ENCODE peak calls at places on chromosome 18, in four cellular contexts. A is GM12865, D is choroid plexus epithelial cell, C is fibroblast of the aortic adventitia. L is an unnamed sample.

GRCh38 chr18:62790836-62791772 is 75.8 kb downstream of the PHLPP1 start:
- DNase-seq in D (peak), A (no peak), C (peak), L (peak)

GRCh38 chr18:3692691-3693090 is 242.7 kb downstream of the TGIF1 start:
- DNase-seq in A (no peak), C (no peak), D (no peak), L (no peak)

GRCh38 chr18:11719621-11720020 is 30.6 kb downstream of the GNAL start:
- DNase-seq in C (no peak), D (no peak), A (no peak), L (no peak)

GRCh38 chr18:55534996-55535395 is 53.0 kb downstream of the TCF4 start:
- DNase-seq in A (no peak), C (no peak), D (no peak), L (no peak)

GRCh38 chr18:45255142-45255890 is 360.0 kb upstream of the SLC14A2 start:
- DNase-seq in D (peak), A (no peak), C (peak), L (no peak)

GRCh38 chr18:57748770-57749603 is 54.1 kb downstream of the ATP8B1 start:
- DNase-seq in A (peak), C (peak), D (peak), L (no peak)

GRCh38 chr18:11897781-11898180 is 10.3 kb downstream of the MPPE1 start:
- DNase-seq in D (no peak), A (no peak), C (no peak), L (no peak)

GRCh38 chr18:28189400-28190239 is 12.7 kb upstream of the CDH2 start:
- DNase-seq in A (peak), D (peak), C (peak), L (peak)

GRCh38 chr18:35736696-35737095 is 155.2 kb downstream of the GALNT1 start:
- DNase-seq in D (no peak), A (no peak), C (peak), L (no peak)

GRCh38 chr18:61637319-61637718 is 255.5 kb downstream of the RNF152 start:
- DNase-seq in C (no peak), A (no peak), D (no peak), L (no peak)

GRCh38 chr18:58391113-58391892 is 237.6 kb downstream of the ALPK2 start:
- DNase-seq in C (peak), A (no peak), D (no peak), L (no peak)

GRCh38 chr18:48674198-48674721 is 135.4 kb downstream of the CTIF start:
- DNase-seq in A (no peak), D (peak), C (peak), L (peak)

GRCh38 chr18:70781860-70782453 is 493.1 kb downstream of the SOCS6 start:
- DNase-seq in C (peak), A (peak), D (peak), L (peak)

GRCh38 chr18:26386421-26386820 is 160.2 kb downstream of the TAF4B start:
- DNase-seq in D (peak), A (no peak), C (peak), L (no peak)

GRCh38 chr18:42048150-42048549 is 93.1 kb downstream of the PIK3C3 start:
- DNase-seq in A (no peak), D (peak), C (peak), L (no peak)

GRCh38 chr18:45567123-45567522 is 48.2 kb upstream of the SLC14A2 start:
- DNase-seq in A (no peak), C (peak), D (peak), L (no peak)

GRCh38 chr18:8705280-8705940 is at the start of gene MTCL1:
- DNase-seq in A (peak), C (peak), D (peak), L (no peak)

GRCh38 chr18:22378672-22379282 is 38.9 kb downstream of the CTAGE1 start:
- DNase-seq in D (peak), C (no peak), A (peak), L (peak)

GRCh38 chr18:64083906-64084305 is 65.0 kb downstream of the LINC00305 start:
- DNase-seq in C (no peak), A (no peak), D (no peak), L (no peak)

GRCh38 chr18:63553117-63553516 is 10.9 kb downstream of the SERPINB12 start:
- DNase-seq in C (peak), D (peak), A (no peak), L (no peak)

GRCh38 chr18:74485860-74486849 is 10.0 kb upstream of the CNDP2 start:
- DNase-seq in C (no peak), A (no peak), D (no peak), L (no peak)

GRCh38 chr18:25726278-25726677 is 364.1 kb downstream of the SS18 start:
- DNase-seq in A (no peak), C (no peak), D (peak), L (no peak)

GRCh38 chr18:44807766-44808165 is 127.1 kb downstream of the SETBP1 start:
- DNase-seq in D (no peak), C (no peak), A (no peak), L (no peak)

GRCh38 chr18:43634994-43635393 is 357.7 kb upstream of the SYT4 start:
- DNase-seq in C (no peak), A (no peak), D (no peak), L (no peak)

GRCh38 chr18:32019251-32019943 is 772 bp downstream of the RNF125 start:
- DNase-seq in D (peak), A (peak), C (peak), L (peak)

GRCh38 chr18:48615566-48616401 is 77.0 kb downstream of the CTIF start:
- DNase-seq in A (no peak), C (no peak), D (no peak), L (no peak)

GRCh38 chr18:2680216-2680792 is 24.8 kb downstream of the SMCHD1 start:
- DNase-seq in C (no peak), D (peak), A (no peak), L (no peak)

GRCh38 chr18:62669225-62669624 is 46.1 kb upstream of the PHLPP1 start:
- DNase-seq in D (no peak), C (no peak), A (no peak), L (no peak)

GRCh38 chr18:55737781-55738468 is 149.9 kb upstream of the TCF4 start:
- DNase-seq in C (no peak), A (no peak), D (no peak), L (no peak)

GRCh38 chr18:48769006-48769646 is 181.6 kb downstream of the SMAD7 start:
- DNase-seq in C (no peak), D (no peak), A (no peak), L (no peak)

GRCh38 chr18:53909668-53910067 is 314.8 kb downstream of the MBD2 start:
- DNase-seq in A (peak), D (peak), C (peak), L (peak)

GRCh38 chr18:63216911-63217311 is 102.7 kb downstream of the BCL2 start:
- DNase-seq in D (no peak), C (no peak), A (peak), L (no peak)

GRCh38 chr18:21463718-21464117 is 136.8 kb downstream of the ESCO1 start:
- DNase-seq in A (no peak), C (peak), D (no peak), L (no peak)

GRCh38 chr18:6004119-6004518 is 108.8 kb upstream of the TMEM200C start:
- DNase-seq in D (no peak), A (peak), C (no peak), L (no peak)

GRCh38 chr18:13465126-13465446 is 246.5 kb downstream of the LDLRAD4 start:
- DNase-seq in D (no peak), C (no peak), A (no peak), L (no peak)
- H3K4me3 ChIP-seq in D (no peak), C (no peak), A (peak), L (peak)

GRCh38 chr18:77164762-77165485 is 32.3 kb upstream of the MBP start:
- DNase-seq in A (no peak), D (no peak), C (no peak), L (no peak)

GRCh38 chr18:77167276-77167675 is 34.7 kb upstream of the MBP start:
- DNase-seq in C (peak), D (no peak), A (no peak), L (no peak)

GRCh38 chr18:77168666-77169358 is 36.2 kb upstream of the MBP start:
- DNase-seq in C (no peak), A (no peak), D (no peak), L (no peak)

GRCh38 chr18:77165489-77166415 is 33.2 kb upstream of the MBP start:
- DNase-seq in D (peak), A (no peak), C (peak), L (no peak)

DNA sequence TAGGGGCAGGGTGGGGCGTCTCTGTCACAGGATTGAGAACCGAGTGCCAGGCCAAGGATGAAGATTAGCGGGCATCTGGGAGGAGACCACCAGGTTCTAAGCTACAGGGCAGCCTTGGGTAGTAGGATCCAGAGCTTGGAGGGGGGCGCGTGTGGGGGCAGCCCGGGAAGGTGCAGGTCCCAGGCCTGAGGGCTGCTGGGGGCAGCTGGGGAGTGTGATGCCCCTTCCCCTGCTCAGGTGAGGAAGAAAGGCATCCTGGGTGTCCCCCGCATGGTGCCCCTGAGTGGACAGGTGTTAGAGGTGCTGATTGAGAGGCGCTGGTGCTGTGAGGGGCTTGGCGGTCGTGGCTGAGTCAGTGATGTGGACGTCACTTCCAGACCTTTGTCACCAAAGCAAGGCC is 33.9 kb upstream of the MBP start:
- DNase-seq in A (no peak), D (no peak), C (no peak), L (no peak)
- H3K4me3 ChIP-seq in A (no peak), D (no peak), C (no peak), L (no peak)

GRCh38 chr18:79680100-79680879 is 687 bp downstream of the CTDP1 start:
- DNase-seq in A (peak), C (peak), D (peak), L (peak)

GRCh38 chr18:79678665-79679551 is 695 bp upstream of the CTDP1 start:
- DNase-seq in C (peak), D (peak), A (peak), L (peak)

GRCh38 chr18:79679552-79680099 is at the start of gene CTDP1:
- DNase-seq in D (peak), A (peak), C (peak), L (peak)

GRCh38 chr18:79677840-79678239 is 1.8 kb upstream of the CTDP1 start:
- DNase-seq in D (no peak), C (no peak), A (no peak), L (no peak)

GRCh38 chr18:79677221-79677620 is 2.4 kb upstream of the CTDP1 start:
- DNase-seq in A (no peak), D (no peak), C (no peak), L (no peak)
- H3K4me3 ChIP-seq in A (no peak), D (no peak), C (no peak), L (no peak)

GRCh38 chr18:59904051-59904601 is 4.3 kb downstream of the PMAIP1 start:
- DNase-seq in C (no peak), D (peak), A (peak), L (no peak)

GRCh38 chr18:59899298-59900221 is at the start of gene PMAIP1:
- DNase-seq in C (peak), D (peak), A (peak), L (peak)

GRCh38 chr18:59900222-59901128 is 679 bp downstream of the PMAIP1 start:
- DNase-seq in D (peak), C (peak), A (peak), L (peak)

GRCh38 chr18:59902993-59903610 is 3.3 kb downstream of the PMAIP1 start:
- DNase-seq in C (no peak), D (no peak), A (peak), L (no peak)

GRCh38 chr18:59902180-59902992 is 2.6 kb downstream of the PMAIP1 start:
- DNase-seq in C (peak), D (peak), A (peak), L (no peak)
- H3K4me3 ChIP-seq in C (no peak), D (peak), A (peak), L (no peak)

GRCh38 chr18:46754661-46755292 is 2.1 kb downstream of the ST8SIA5 start:
- DNase-seq in D (no peak), A (no peak), C (no peak), L (no peak)

GRCh38 chr18:46756172-46756558 is 688 bp downstream of the ST8SIA5 start:
- DNase-seq in D (no peak), C (no peak), A (no peak), L (no peak)

GRCh38 chr18:46755315-46756171 is 1.3 kb downstream of the ST8SIA5 start:
- DNase-seq in C (no peak), D (no peak), A (no peak), L (no peak)

GRCh38 chr18:46754188-46754587 is 2.7 kb downstream of the ST8SIA5 start:
- DNase-seq in D (no peak), A (peak), C (no peak), L (peak)

DNA sequence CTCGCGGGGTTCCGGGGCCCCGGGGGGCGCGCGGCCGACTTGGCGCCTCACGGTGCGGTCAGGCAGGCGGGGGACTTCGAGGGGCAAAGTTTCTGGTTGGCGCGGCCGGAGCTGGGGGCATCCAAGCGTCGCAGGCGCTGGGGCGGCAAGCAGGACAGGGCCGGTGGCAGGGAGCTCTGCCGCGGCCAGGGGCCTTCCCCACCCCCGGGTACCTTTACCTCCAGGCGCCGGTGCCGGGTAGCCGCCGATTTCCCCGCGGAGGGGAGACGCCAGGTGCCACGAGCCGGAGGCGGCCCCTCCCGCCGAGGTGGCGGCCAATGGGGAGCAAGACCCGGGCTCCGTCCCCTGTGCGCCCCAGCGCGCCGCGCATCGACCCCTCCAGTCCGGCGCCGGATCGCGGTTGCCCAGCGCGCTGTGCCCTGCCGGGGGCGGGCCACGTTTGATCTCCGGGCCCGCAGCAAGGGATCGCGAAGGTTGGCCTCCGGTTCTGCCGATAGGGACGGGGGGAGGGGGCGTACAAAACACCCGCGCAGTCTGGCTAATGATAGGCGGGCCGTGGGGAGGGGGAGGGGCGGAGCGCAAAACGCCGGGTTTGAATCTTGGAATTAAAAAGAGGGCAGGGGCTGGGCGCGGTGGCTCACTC is at the start of gene ST8SIA5:
- DNase-seq in D (no peak), C (no peak), A (peak), L (no peak)
- H3K4me3 ChIP-seq in D (peak), C (peak), A (peak), L (no peak)

GRCh38 chr18:38493991-38494559 is 928.5 kb upstream of the CELF4 start:
- DNase-seq in C (no peak), A (peak), D (peak), L (no peak)

GRCh38 chr18:38491195-38491594 is 925.6 kb upstream of the CELF4 start:
- DNase-seq in A (no peak), C (no peak), D (no peak), L (no peak)

GRCh38 chr18:38497281-38497680 is 931.7 kb upstream of the CELF4 start:
- DNase-seq in A (no peak), D (no peak), C (no peak), L (no peak)

GRCh38 chr18:38496222-38496810 is 930.7 kb upstream of the CELF4 start:
- DNase-seq in D (no peak), C (no peak), A (peak), L (no peak)
- H3K4me3 ChIP-seq in D (no peak), C (no peak), A (no peak), L (no peak)

DNA sequence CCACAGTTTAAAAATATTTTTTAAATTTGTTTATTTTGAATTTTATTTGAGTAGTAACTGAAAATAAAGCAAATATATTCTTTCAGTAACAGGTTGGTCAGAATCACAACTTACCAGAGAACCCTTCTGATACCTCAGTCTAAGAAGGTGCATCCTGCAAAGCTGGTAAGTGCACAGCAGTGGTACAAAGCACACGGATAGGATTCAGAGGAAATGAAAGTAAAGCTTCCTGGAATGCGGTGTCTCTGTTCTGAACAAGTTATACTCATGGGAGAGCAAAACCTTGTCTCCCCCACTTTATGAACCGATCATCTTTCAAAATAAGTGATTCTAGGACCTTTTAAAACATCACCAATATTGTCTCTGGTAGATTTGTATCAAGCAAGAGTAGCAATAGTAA is 398.3 kb downstream of the TMX3 start:
- DNase-seq in C (peak), A (no peak), D (peak), L (no peak)
- H3K4me3 ChIP-seq in C (peak), A (no peak), D (peak), L (no peak)

DNA sequence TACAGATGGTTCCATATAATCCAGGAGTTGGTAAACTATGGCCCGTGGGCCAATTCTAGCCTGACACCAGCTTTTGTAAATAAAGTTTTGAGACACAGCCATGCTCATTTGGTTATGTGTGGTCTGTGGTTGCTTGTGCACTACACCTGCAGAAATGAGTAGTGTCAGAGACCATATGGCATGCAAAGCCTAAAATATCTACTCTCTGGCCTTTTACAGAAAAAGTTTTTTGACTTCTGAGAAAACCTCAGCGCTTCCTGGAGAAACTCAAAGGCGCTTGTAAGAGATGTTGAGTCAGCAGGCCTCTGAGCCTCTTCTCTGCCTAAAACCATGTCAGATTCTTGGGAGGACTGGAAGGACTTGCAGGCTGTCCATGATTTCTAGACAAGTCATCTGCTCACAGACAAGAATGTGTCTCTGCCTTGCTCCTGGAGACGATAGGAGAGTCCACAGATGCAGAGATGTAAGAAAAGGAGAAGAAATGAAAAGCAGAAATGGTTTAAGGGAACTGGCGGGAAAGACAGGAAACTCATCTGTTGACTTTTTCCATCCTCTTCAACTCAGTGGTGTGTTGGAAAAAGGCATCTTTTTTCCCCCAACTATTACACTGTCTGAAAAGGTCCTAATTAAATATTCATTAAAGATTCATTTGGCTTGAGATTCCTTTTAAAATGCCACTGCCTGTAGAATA is 5.2 kb downstream of the TTC39C start:
- DNase-seq in D (no peak), A (peak), C (no peak), L (peak)
- H3K4me3 ChIP-seq in D (no peak), A (peak), C (no peak), L (no peak)

GRCh38 chr18:13137041-13137938 is 81.3 kb upstream of the LDLRAD4 start:
- DNase-seq in C (no peak), D (no peak), A (peak), L (peak)
- H3K4me3 ChIP-seq in C (peak), D (peak), A (peak), L (peak)

L was measured in Jurkat, Clone E6-1.